ENCODE peak calls at places on chromosomes 11 and 22, in six cellular contexts. S, O, U, A, Y and X are unnamed samples.

GRCh38 chr22:33539902-33540751 is 380.1 kb downstream of the LARGE1 start:
- DNase-seq in S (peak), U (peak), Y (no peak), O (no peak), A (no peak), X (peak)

GRCh38 chr11:63882555-63883242 is 34.3 kb downstream of the RCOR2 start:
- DNase-seq in U (no peak), Y (no peak), A (no peak), O (no peak), S (no peak), X (no peak)

GRCh38 chr11:58592760-58593472 is 14.1 kb downstream of the ZFP91 start:
- DNase-seq in A (no peak), O (no peak), U (no peak), Y (no peak), S (no peak), X (no peak)

GRCh38 chr11:86802601-86803051 is 2.3 kb downstream of the PRSS23 start:
- DNase-seq in S (peak), U (no peak), Y (peak), A (no peak), O (no peak), X (no peak)

GRCh38 chr11:128299132-128299726 is 288.1 kb downstream of the ETS1 start:
- DNase-seq in S (no peak), A (no peak), O (no peak), Y (no peak), U (no peak), X (peak)

GRCh38 chr11:1628506-1629325 is 859 bp upstream of the KRTAP5-5 start:
- DNase-seq in U (peak), S (no peak), O (peak), Y (peak), A (peak), X (peak)

GRCh38 chr11:93718057-93718563 is 23.2 kb downstream of the TAF1D start:
- DNase-seq in A (no peak), U (no peak), S (no peak), O (peak), Y (peak), X (no peak)

GRCh38 chr22:39926175-39927152 is 25.6 kb downstream of the GRAP2 start:
- DNase-seq in O (no peak), U (no peak), S (no peak), Y (no peak), A (no peak), X (no peak)

GRCh38 chr22:19174106-19175025 is 4.2 kb downstream of the SLC25A1 start:
- DNase-seq in U (no peak), S (peak), O (no peak), Y (no peak), A (no peak), X (no peak)

GRCh38 chr11:90392692-90393091 is 169.8 kb upstream of the CHORDC1 start:
- DNase-seq in U (no peak), A (no peak), S (no peak), Y (no peak), O (no peak), X (no peak)

GRCh38 chr11:63802637-63803414 is 10.4 kb upstream of the SPINDOC start:
- DNase-seq in Y (no peak), U (no peak), S (peak), O (no peak), A (no peak), X (peak)

GRCh38 chr22:47124451-47124881 is 362.0 kb downstream of the TBC1D22A start:
- DNase-seq in Y (no peak), S (no peak), O (no peak), A (no peak), U (no peak), X (no peak)

GRCh38 chr11:14809466-14809865 is 82.6 kb downstream of the CYP2R1 start:
- DNase-seq in A (no peak), O (no peak), S (no peak), Y (no peak), U (no peak), X (no peak)

GRCh38 chr11:11403763-11404725 is 51.0 kb upstream of the CSNK2A3 start:
- DNase-seq in Y (no peak), A (no peak), S (no peak), U (no peak), O (no peak), X (no peak)

GRCh38 chr22:43077121-43077877 is 11.9 kb downstream of the TTLL1 start:
- DNase-seq in O (no peak), Y (no peak), A (no peak), U (peak), S (no peak), X (no peak)

GRCh38 chr11:111976614-111977140 is 39.5 kb downstream of the DIXDC1 start:
- DNase-seq in U (peak), Y (no peak), A (no peak), S (no peak), O (no peak), X (no peak)

GRCh38 chr11:68392822-68393221 is 67.7 kb upstream of the PPP6R3 start:
- DNase-seq in O (no peak), S (no peak), Y (no peak), U (no peak), A (no peak), X (no peak)